ENCODE peak calls at places on chromosomes 3 and 15, in five cellular contexts. E is HCT116, S is adrenal gland, I is transverse colon, O is A549. N is an unnamed sample.
A peak's percentile ranks its signal among the peaks of the same experiment; 100 is the strongest.

GRCh38 chr15:50247819-50248650 is 17.5 kb downstream of the HDC start:
- DNase-seq in E (no peak), S (no peak), I (peak; percentile 53), O (no peak), N (peak; percentile 79)

GRCh38 chr3:134896141-134896540 is 101.1 kb downstream of the EPHB1 start:
- DNase-seq in E (no peak), S (no peak), I (no peak), O (no peak), N (no peak)

GRCh38 chr3:184641430-184641829 is 70.4 kb downstream of the MAGEF1 start:
- DNase-seq in E (no peak), S (no peak), I (no peak), O (no peak), N (no peak)

GRCh38 chr15:40452296-40453090 is 11.7 kb downstream of the BAHD1 start:
- DNase-seq in E (no peak), S (no peak), I (no peak), O (no peak), N (peak; percentile 25)

GRCh38 chr15:98807262-98807661 is 158.9 kb downstream of the IGF1R start:
- DNase-seq in E (no peak), S (no peak), I (no peak), O (no peak), N (no peak)

GRCh38 chr3:52085883-52086282 is 29.5 kb upstream of the DUSP7 start:
- DNase-seq in E (no peak), S (no peak), I (no peak), O (no peak), N (no peak)

GRCh38 chr15:37819191-37819590 is 115.2 kb upstream of the TMCO5A start:
- DNase-seq in E (no peak), S (no peak), I (no peak), O (no peak), N (no peak)

GRCh38 chr3:125024817-125025216 is 31.0 kb downstream of the HEG1 start:
- DNase-seq in E (no peak), S (no peak), I (no peak), O (no peak), N (no peak)

GRCh38 chr3:101809178-101810022 is 30.4 kb downstream of the NXPE3 start:
- DNase-seq in E (peak; percentile 28), S (peak; percentile 31), I (peak; percentile 27), O (no peak), N (peak; percentile 61)

GRCh38 chr15:31254431-31255175 is 72.0 kb upstream of the KLF13 start:
- DNase-seq in E (no peak), S (no peak), I (peak; percentile 77), O (no peak), N (peak; percentile 73)

GRCh38 chr3:99901200-99901926 is 83.7 kb downstream of the CMSS1 start:
- DNase-seq in E (peak; percentile 77), S (no peak), I (no peak), O (no peak), N (no peak)

GRCh38 chr15:101051291-101052030 is 132.3 kb downstream of the LRRK1 start:
- DNase-seq in E (no peak), S (no peak), I (no peak), O (no peak), N (no peak)

GRCh38 chr3:107308716-107309115 is 68.5 kb upstream of the CCDC54 start:
- DNase-seq in E (no peak), S (no peak), I (no peak), O (no peak), N (no peak)
- TF ChIP-seq POLR2A in E (no peak), S (no peak), I (no peak), O (no peak), N (no peak)

DNA sequence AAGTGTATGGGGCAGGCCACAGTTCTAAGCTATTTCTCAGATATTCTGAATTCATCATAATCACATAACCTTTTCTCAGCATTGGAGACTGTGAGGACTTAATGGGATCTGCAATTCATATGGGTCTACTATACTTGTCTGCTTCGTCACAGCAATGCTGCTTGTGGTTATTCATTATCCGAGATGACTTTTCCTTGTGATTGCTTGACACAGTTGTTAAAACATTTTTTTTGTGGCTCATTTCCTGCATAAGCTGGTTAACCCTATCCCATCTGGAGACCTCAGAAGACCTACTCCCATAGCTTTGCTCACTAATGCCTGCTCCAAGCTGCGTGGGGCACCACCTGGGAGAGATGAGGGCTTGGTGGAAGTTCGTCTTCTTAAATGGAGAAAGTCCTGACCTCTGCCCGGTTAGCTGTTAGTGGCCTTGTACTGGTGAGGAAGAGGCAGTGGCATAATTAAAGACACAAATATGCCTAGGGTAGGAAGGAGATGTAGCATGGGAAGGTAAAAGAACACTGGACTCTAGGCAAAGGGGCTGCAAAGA is 360.8 kb downstream of the CHST2 start:
- DNase-seq in E (no peak), S (no peak), I (no peak), O (no peak), N (no peak)
- H3K4me3 ChIP-seq in E (no peak overlapping the region), S (no peak overlapping the region), I (no peak overlapping the region), O (no peak overlapping the region), N (no peak overlapping the region)

GRCh38 chr15:90955911-90956310 is 1.2 kb downstream of the RCCD1 start:
- DNase-seq in E (no peak), S (peak; percentile 40), I (peak; percentile 63), O (no peak), N (no peak)

GRCh38 chr15:90952901-90953677 is 1.6 kb upstream of the RCCD1 start:
- DNase-seq in E (no peak), S (no peak), I (no peak), O (no peak), N (no peak)

GRCh38 chr15:90953947-90954711 is 555 bp upstream of the RCCD1 start:
- DNase-seq in E (no peak), S (no peak), I (no peak), O (no peak), N (no peak)

GRCh38 chr15:90956551-90957104 is 1.9 kb downstream of the RCCD1 start:
- DNase-seq in E (no peak), S (peak; percentile 81), I (peak; percentile 82), O (peak; percentile 97), N (peak; percentile 69)

DNA sequence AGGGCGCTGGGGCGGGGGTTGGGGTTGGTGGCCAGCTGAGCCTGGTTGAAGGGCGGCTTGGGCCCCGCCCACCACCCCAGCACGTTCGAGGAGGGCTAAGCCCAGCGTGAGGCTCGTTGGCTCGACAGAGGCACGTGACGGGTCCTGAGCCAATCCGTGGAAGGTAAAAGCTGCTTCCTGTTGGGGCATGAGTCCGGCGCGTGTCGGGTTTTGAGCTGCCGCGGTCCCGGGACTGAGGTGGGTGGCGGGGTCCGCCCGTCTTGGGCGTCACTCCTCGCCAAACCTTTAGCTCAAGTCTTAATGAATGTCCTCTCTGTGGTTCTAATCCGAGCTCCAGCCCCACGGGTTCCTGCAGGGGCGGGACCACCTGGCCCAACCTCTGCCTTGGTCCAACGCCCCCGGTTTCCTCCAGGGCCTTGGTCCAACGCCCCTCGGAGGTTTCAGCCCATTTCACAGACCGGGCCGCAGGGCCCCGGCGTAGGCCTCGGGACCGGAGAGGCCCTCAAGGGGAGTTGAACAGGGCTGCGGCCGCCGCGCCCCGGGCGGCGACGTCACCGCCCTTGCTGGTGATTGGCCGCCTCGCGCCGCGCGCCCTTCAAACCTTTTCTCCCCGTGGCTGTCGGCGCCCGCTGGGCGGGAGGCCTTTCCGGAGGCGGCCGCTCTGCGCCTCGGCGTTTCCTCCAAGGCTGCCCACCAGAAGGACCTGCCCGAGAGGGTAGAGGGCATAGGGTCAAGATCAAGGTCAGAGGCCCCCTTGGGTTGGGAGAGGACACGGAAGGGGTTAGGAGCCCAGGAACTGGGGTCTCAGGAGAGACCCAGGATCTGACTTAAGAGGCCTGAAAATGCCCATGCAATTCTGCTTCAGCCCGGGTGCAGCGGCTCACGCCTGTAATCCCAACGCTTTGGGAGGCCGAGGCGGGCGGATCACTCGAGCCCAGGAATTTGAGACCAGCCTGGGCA is at the start of gene RCCD1:
- DNase-seq in E (peak; percentile 92), S (peak; percentile 93), I (peak; percentile 96), O (peak; percentile 100), N (peak; percentile 96)
- TF ChIP-seq POLR2A in E (peak; percentile 84), S (peak; percentile 61), I (peak; percentile 75), O (peak; percentile 88), N (peak; percentile 60)

GRCh38 chr15:24857094-24857437 is 97.7 kb upstream of the SNRPN start:
- DNase-seq in E (no peak), S (no peak), I (no peak), O (no peak), N (no peak)
- H3K4me3 ChIP-seq in E (no peak overlapping the region), S (no peak overlapping the region), I (no peak overlapping the region), O (no peak overlapping the region), N (no peak overlapping the region)

GRCh38 chr3:147409143-147410121 is at the start of gene ZIC1:
- DNase-seq in E (no peak), S (no peak), I (no peak), O (no peak), N (no peak)
- TF ChIP-seq POLR2A in E (no peak), S (no peak), I (no peak), O (no peak), N (no peak)

GRCh38 chr3:112391648-112392047 is 58.7 kb downstream of the CD200 start:
- DNase-seq in E (no peak), S (no peak), I (no peak), O (no peak), N (no peak)
- H3K4me3 ChIP-seq in E (peak overlapping the region; percentile 9), S (no peak overlapping the region), I (no peak overlapping the region), O (no peak overlapping the region), N (no peak overlapping the region)

DNA sequence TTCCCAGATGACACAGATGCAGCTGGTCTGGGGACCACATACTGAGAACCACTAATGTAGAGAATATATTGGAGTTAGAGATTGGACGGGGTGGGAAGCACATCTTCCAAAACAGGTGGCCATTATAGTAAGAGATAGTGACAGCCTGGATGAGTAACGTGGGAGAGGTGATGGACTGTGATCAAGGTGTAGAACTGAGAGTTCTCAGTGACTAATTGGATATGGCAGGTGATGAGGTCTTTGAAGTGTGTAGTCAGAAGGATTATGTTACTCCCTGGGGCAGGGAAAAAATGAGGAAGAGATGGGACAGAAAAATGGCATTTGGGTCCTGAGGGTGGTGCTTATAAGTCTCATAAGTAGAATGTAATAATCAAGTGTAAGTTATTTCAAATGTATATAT is 66.6 kb downstream of the KCNMB2 start:
- DNase-seq in E (no peak), S (no peak), I (no peak), O (no peak), N (no peak)
- TF ChIP-seq POLR2A in E (no peak), S (no peak), I (no peak), O (no peak), N (no peak)

DNA sequence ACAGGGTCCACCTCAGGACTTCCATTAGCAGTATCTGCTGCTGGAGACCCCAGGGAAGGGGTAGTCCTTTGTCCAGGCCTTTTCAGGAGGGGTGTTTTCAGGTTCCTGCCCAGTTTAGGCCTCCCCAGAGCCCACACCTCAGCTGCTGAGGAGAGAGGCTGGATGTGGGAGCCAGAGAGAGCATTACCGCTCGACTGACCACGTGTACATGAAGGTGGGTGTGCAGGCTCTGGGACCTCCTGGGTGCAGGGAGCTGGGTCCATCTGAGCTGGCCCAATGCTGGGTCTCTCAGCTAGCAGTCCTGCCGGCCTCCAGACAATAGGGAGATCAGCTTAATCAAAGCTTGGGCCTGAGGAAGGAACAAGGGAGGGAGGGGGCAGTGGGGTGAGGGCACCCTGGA is 29.1 kb upstream of the POLG start:
- DNase-seq in E (no peak), S (no peak), I (no peak), O (no peak), N (no peak)
- H3K4me3 ChIP-seq in E (no peak overlapping the region), S (no peak overlapping the region), I (no peak overlapping the region), O (no peak overlapping the region), N (no peak overlapping the region)

N was measured in Peyer's patch.